ENCODE peak calls at places on chromosomes 3 and 15, in eight cellular contexts. B, W, C, Y, M, E, O and D are unnamed samples.

GRCh38 chr3:15313461-15313860 is 18.9 kb downstream of the SH3BP5 start:
- DNase-seq in E (no peak), O (no peak), M (no peak), B (no peak), Y (peak), C (no peak), W (no peak), D (peak)

GRCh38 chr3:159839561-159840379 is 148.9 kb upstream of the IL12A start:
- DNase-seq in Y (peak), O (no peak), M (no peak), W (peak), E (peak), C (no peak), B (peak), D (peak)

GRCh38 chr15:72426753-72427152 is 28.6 kb downstream of the TMEM202 start:
- DNase-seq in B (no peak), Y (no peak), E (no peak), M (no peak), C (no peak), O (no peak), W (no peak), D (no peak)

GRCh38 chr3:20608054-20608738 is 422.2 kb upstream of the SGO1 start:
- DNase-seq in C (no peak), W (no peak), O (no peak), B (no peak), E (no peak), M (no peak), Y (no peak), D (no peak)

GRCh38 chr3:59731909-59732308 is 682.1 kb upstream of the CFAP20DC start:
- DNase-seq in O (no peak), E (no peak), Y (no peak), W (no peak), C (no peak), M (no peak), B (no peak), D (no peak)

GRCh38 chr3:72655151-72655551 is 193.1 kb downstream of the SHQ1 start:
- DNase-seq in Y (peak), W (no peak), E (peak), M (no peak), B (no peak), C (no peak), O (no peak), D (no peak)

GRCh38 chr3:43959498-43960447 is 269.0 kb downstream of the ABHD5 start:
- DNase-seq in C (no peak), B (no peak), W (no peak), M (no peak), Y (no peak), E (no peak), O (no peak), D (no peak)

GRCh38 chr15:40790723-40791122 is 16.2 kb upstream of the ZFYVE19 start:
- DNase-seq in C (no peak), M (no peak), B (no peak), E (no peak), O (no peak), W (no peak), Y (no peak), D (no peak)

GRCh38 chr15:80186066-80186465 is 33.3 kb downstream of the FAH start:
- DNase-seq in M (no peak), E (no peak), C (no peak), Y (peak), W (no peak), O (no peak), B (no peak), D (no peak)

GRCh38 chr15:29053006-29053405 is 167.2 kb downstream of the APBA2 start:
- DNase-seq in E (no peak), W (no peak), O (no peak), M (no peak), Y (no peak), C (no peak), B (no peak), D (peak)

GRCh38 chr15:60184579-60184978 is 180.5 kb downstream of the FOXB1 start:
- DNase-seq in W (peak), Y (no peak), B (no peak), E (no peak), M (no peak), O (no peak), C (no peak), D (no peak)

GRCh38 chr3:51378726-51379125 is 6.4 kb upstream of the MANF start:
- DNase-seq in B (no peak), O (no peak), Y (no peak), W (no peak), E (no peak), C (no peak), M (no peak), D (no peak)